ENCODE peak calls at places on chromosome 16, in eight cellular contexts. H, Z, D, L, V, R, W and O are unnamed samples.

GRCh38 chr16:83552193-83552592 is 255.6 kb upstream of the HSBP1 start:
- DNase-seq in H (no peak), Z (no peak), D (no peak), L (no peak), V (no peak), R (no peak), W (no peak), O (no peak)

GRCh38 chr16:19005561-19006445 is 22.1 kb downstream of the TMC7 start:
- DNase-seq in H (no peak), Z (no peak), D (no peak), L (no peak), V (no peak), R (no peak), W (no peak), O (no peak)

GRCh38 chr16:9114112-9114511 is 22.7 kb downstream of the HAPSTR1 start:
- DNase-seq in H (no peak), Z (no peak), D (no peak), L (no peak), V (no peak), R (no peak), W (no peak), O (no peak)

GRCh38 chr16:83933885-83934683 is 19.0 kb upstream of the OSGIN1 start:
- DNase-seq in H (no peak), Z (no peak), D (no peak), L (no peak), V (no peak), R (no peak), W (no peak), O (no peak)

GRCh38 chr16:81650982-81651562 is 128.0 kb upstream of the PLCG2 start:
- DNase-seq in H (no peak), Z (no peak), D (no peak), L (peak; percentile 81), V (no peak), R (peak; percentile 36), W (no peak), O (no peak)

GRCh38 chr16:89600956-89601355 is 12.5 kb upstream of the DPEP1 start:
- DNase-seq in H (no peak), Z (no peak), D (no peak), L (no peak), V (no peak), R (no peak), W (no peak), O (no peak)

GRCh38 chr16:31471875-31472558 is at the start of gene TGFB1I1:
- DNase-seq in H (no peak), Z (no peak), D (peak; percentile 59), L (peak; percentile 60), V (peak; percentile 67), R (peak; percentile 72), W (no peak), O (no peak)

GRCh38 chr16:13391337-13391736 is 489.9 kb downstream of the SHISA9 start:
- DNase-seq in H (no peak), Z (no peak), D (no peak), L (no peak), V (no peak), R (no peak), W (no peak), O (no peak)

GRCh38 chr16:60225541-60225940 is 1491.4 kb upstream of the GOT2 start:
- DNase-seq in H (no peak), Z (no peak), D (no peak), L (no peak), V (no peak), R (no peak), W (no peak), O (no peak)

GRCh38 chr16:56780646-56781045 is 50.7 kb downstream of the NUP93 start:
- DNase-seq in H (peak; percentile 41), Z (no peak), D (no peak), L (no peak), V (no peak), R (no peak), W (no peak), O (no peak)

GRCh38 chr16:30757316-30757715 is 4.5 kb downstream of the CFAP119 start:
- DNase-seq in H (no peak), Z (no peak), D (no peak), L (no peak), V (no peak), R (no peak), W (no peak), O (no peak)

GRCh38 chr16:10895053-10895946 is 18.3 kb downstream of the CIITA start:
- DNase-seq in H (peak; percentile 78), Z (no peak), D (no peak), L (no peak), V (peak; percentile 51), R (no peak), W (no peak), O (peak; percentile 71)

GRCh38 chr16:54936086-54936978 is 5.7 kb downstream of the IRX5 start:
- DNase-seq in H (no peak), Z (no peak), D (no peak), L (no peak), V (peak; percentile 40), R (no peak), W (no peak), O (peak; percentile 53)

GRCh38 chr16:85461814-85462404 is 151.2 kb upstream of the GSE1 start:
- DNase-seq in H (peak; percentile 75), Z (no peak), D (peak; percentile 10), L (peak; percentile 81), V (no peak), R (peak; percentile 74), W (no peak), O (no peak)

GRCh38 chr16:79114759-79115158 is 485.8 kb downstream of the MAF start:
- DNase-seq in H (no peak), Z (no peak), D (no peak), L (no peak), V (no peak), R (no peak), W (no peak), O (no peak)

DNA sequence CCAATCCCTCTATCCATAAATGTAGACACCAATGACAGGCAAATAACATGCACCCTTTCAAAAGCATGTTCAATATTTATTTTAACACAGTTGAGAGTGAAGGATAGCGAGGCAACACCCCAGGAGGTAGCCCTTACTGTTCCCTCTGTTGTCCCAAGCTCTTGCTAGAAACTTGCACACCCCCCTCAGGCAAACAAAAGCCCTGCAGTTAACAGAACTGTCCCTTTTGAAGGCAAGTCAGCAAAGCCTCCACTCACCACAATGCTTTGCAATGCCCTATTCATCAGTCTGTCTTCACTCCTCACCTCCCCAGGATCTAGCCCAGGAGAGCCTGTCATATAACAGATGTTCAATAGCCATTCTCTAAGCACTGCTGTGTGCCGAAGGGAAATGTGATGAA is 3.5 kb upstream of the CNEP1R1 start:
- DNase-seq in H (no peak), Z (no peak), D (no peak), L (no peak), V (no peak), R (peak; percentile 20), W (no peak), O (no peak)
- TF ChIP-seq CTCF in H (peak; percentile 9), Z (no peak), D (no peak), L (no peak), V (no peak), R (peak; percentile 40), W (no peak), O (no peak)

GRCh38 chr16:27374794-27375499 is 27.0 kb upstream of the IL21R start:
- DNase-seq in H (peak; percentile 74), Z (no peak), D (peak; percentile 55), L (peak; percentile 57), V (peak; percentile 76), R (peak; percentile 82), W (peak; percentile 60), O (peak; percentile 81)
- TF ChIP-seq CTCF in H (peak; percentile 85), Z (peak; percentile 29), D (peak; percentile 66), L (peak; percentile 60), V (no peak), R (peak; percentile 58), W (peak; percentile 51), O (peak; percentile 73)

GRCh38 chr16:67108931-67109406 is 772 bp upstream of the PHAF1 start:
- DNase-seq in H (no peak), Z (no peak), D (no peak), L (peak; percentile 34), V (no peak), R (no peak), W (no peak), O (no peak)

GRCh38 chr16:67108489-67108888 is 1.3 kb upstream of the PHAF1 start:
- DNase-seq in H (no peak), Z (no peak), D (no peak), L (no peak), V (no peak), R (no peak), W (no peak), O (no peak)

GRCh38 chr16:67111951-67112444 is 2.3 kb downstream of the PHAF1 start:
- DNase-seq in H (no peak), Z (no peak), D (no peak), L (no peak), V (no peak), R (no peak), W (no peak), O (no peak)

GRCh38 chr16:67109407-67110135 is at the start of gene PHAF1:
- DNase-seq in H (peak; percentile 93), Z (peak; percentile 96), D (peak; percentile 64), L (peak; percentile 94), V (peak; percentile 99), R (peak; percentile 95), W (peak; percentile 87), O (peak; percentile 97)

DNA sequence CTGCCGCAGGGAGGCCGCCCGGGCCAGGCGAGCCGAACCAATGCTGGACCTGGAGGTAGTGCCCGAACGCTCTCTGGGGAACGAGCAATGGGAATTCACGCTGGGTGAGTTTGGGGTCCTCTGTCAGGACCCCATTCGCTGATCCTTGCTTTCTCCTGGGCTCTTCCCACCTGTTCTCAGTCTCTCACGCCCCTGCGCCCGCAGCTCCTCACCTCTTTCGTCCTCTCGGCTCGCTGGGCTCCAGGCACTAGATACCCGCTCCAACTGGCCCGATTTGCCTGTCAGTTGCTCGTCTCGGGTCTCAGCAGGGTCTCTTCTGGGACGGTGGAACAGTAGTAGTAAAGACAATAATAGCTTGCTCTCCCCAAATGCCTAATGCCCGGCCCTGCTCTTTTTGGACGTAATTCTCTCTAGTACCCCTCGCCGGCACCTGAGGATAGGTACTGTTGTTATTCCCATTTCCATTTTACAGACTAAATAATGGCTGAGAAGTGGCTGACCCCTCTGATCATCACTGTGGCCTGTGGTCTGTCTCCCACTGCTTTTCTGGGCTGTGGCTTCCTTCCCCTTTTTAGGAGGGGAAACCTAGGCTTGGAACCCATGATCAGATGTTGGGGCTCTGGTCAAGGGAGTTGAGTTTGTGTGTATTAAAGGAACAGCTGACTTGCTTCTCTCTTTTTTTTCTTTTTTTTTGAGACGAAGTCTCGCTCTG is 551 bp downstream of the PHAF1 start:
- DNase-seq in H (no peak), Z (no peak), D (no peak), L (peak; percentile 39), V (peak; percentile 26), R (no peak), W (peak; percentile 81), O (no peak)
- TF ChIP-seq CTCF in H (no peak), Z (no peak), D (no peak), L (no peak), V (no peak), R (no peak), W (no peak), O (no peak)

DNA sequence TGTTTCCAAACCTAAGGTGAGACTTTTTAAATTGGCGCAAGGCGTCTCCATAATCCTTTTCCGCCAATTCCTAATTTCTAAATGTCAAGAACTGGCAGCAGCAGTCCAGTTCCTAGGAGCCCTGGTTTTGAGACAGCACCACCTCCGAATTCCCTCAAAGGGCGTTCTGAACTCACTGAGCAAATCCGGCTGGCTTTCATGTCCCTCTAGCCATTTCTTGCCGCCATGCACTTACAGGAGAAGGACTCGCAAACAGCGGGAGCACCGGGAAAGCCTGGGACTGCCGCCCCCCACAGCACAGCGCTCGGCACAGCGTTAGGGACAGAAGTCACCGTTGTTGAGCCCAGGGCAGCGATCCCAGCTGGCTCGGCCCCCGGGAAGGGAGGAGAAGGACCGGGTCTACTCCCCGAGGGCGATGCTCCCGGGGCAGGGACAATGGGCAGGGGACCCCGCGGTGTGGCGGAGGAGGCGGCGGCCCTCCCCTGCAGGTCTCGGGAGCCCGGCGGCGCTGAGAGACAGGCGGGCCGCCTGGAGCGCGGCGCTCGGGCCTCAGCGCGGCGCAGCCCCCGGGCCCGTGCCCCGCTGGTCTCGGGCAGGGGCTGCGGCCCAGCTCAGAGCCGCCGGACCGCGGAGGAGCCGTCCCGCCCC is 545 bp downstream of the ARHGAP17 start:
- DNase-seq in H (peak; percentile 30), Z (no peak), D (no peak), L (peak; percentile 52), V (no peak), R (peak; percentile 56), W (no peak), O (peak; percentile 45)
- TF ChIP-seq CTCF in H (peak; percentile 27), Z (no peak), D (no peak), L (no peak), V (no peak), R (no peak), W (no peak), O (no peak)